ENCODE peak calls at places on chromosomes 6 and 20, in seven cellular contexts. V is GM12865, D is Calu3, P is GM12864, E is heart left ventricle, Y is WTC11, C is mucosa of descending colon. H is an unnamed sample.

GRCh38 chr6:134577998-134578397 is 260.1 kb upstream of the SGK1 start:
- DNase-seq in V (no peak), D (no peak), P (no peak), E (peak), Y (no peak), C (no peak), H (no peak)

GRCh38 chr6:114432380-114432779 is 89.6 kb upstream of the HS3ST5 start:
- DNase-seq in V (no peak), D (no peak), P (no peak), E (no peak), Y (no peak), C (no peak), H (no peak)

GRCh38 chr6:163738304-163738703 is 323.8 kb downstream of the QKI start:
- DNase-seq in V (no peak), D (no peak), P (no peak), E (no peak), Y (no peak), C (no peak), H (no peak)

GRCh38 chr6:112251170-112251945 is 3.0 kb downstream of the LAMA4 start:
- DNase-seq in V (no peak), D (peak), P (no peak), E (peak), Y (no peak), C (no peak), H (no peak)

GRCh38 chr20:31704225-31705119 is 18.2 kb downstream of the BCL2L1 start:
- DNase-seq in V (no peak), D (peak), P (no peak), E (no peak), Y (peak), C (peak), H (no peak)

GRCh38 chr20:26209171-26209941 is 512.7 kb upstream of the ZNF337 start:
- DNase-seq in V (peak), D (no peak), P (no peak), E (peak), Y (peak), C (peak), H (peak)

GRCh38 chr20:44642203-44643153 is 9.0 kb downstream of the ADA start:
- DNase-seq in V (peak), D (peak), P (no peak), E (peak), Y (peak), C (peak), H (peak)

GRCh38 chr20:38414769-38415450 is 20.2 kb downstream of the SNHG17 start:
- DNase-seq in V (no peak), D (no peak), P (no peak), E (no peak), Y (peak), C (no peak), H (no peak)

GRCh38 chr6:31660998-31661866 is 654 bp upstream of the C6orf47 start:
- DNase-seq in V (no peak), D (no peak), P (no peak), E (no peak), Y (no peak), C (no peak), H (no peak)

GRCh38 chr20:20375862-20376261 is 8.0 kb downstream of the INSM1 start:
- DNase-seq in V (no peak), D (no peak), P (no peak), E (no peak), Y (no peak), C (no peak), H (no peak)

GRCh38 chr6:154228521-154228905 is 128.1 kb downstream of the IPCEF1 start:
- DNase-seq in V (no peak), D (no peak), P (no peak), E (no peak), Y (no peak), C (no peak), H (no peak)

DNA sequence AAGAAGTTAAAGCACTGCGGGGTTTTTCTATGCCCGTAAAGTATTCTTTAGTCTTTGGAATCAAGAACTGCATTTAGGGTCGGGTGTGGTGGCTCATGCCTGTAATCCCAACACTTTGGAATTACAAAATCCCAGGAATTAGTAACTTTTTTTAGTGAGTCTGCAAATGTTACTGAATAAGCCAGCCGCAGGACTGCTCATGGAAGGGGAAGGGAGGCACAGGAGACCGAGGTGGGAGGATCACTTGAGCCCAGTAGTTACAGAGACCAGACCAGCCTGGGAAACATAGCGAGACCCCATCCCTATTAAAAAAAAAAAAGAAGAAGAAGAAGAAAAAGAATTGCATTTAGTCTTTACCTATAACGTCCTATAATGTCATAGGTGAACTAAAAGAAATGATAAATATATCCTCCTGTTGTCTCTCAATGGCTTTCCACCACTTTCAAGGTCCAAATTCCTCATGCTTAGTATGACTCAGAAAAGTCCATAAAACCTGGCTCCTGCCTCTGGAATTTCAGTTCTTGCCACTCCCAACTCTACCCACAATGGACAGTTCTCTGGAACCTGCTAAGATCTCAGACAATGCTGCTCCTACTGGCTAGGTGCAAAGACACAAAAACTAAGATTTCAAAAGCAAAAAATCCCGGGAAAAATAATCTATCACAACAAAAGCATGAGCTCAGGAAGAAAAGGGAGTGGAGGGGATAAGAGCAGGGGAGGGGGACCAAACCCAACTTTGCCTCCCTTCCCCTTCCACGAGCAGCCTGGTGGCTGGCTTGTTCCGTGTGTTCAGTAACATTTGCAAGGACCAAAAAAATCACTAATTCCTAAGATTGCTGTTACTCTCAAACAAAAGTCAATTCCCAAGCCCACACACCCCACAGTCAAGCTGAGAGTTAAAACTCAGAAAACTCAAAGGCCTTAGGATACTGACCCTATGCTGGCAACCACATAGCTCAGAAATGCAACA is 39.0 kb downstream of the B4GALT5 start:
- DNase-seq in V (no peak), D (no peak), P (no peak), E (no peak), Y (no peak), C (no peak), H (no peak)
- TF ChIP-seq CTCF in V (no peak), D (no peak), P (no peak), E (no peak), Y (no peak), C (no peak), H (no peak)

DNA sequence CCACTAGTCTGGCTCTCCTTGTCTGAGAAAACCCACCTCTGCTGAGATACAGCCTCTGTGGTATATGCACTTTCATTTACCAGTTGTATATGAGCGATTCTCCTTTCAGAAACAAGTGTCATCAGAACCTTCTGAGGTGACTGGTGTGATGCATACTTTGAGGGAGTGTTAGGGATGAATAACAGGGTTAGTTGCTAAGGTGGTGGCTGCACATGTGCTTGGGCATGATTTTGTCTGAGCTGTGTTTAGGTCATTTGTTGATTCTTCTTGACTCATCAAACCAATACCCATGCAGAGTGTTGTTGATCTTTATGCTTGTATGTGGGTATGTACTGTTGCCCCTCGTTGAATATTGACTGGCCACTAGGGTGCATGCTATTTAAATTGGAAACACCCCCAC is 25.7 kb downstream of the DTD1 start:
- DNase-seq in V (no peak), D (no peak), P (no peak), E (no peak), Y (no peak), C (no peak), H (no peak)
- TF ChIP-seq CTCF in V (no peak), D (no peak), P (no peak), E (no peak), Y (no peak), C (no peak), H (no peak)

DNA sequence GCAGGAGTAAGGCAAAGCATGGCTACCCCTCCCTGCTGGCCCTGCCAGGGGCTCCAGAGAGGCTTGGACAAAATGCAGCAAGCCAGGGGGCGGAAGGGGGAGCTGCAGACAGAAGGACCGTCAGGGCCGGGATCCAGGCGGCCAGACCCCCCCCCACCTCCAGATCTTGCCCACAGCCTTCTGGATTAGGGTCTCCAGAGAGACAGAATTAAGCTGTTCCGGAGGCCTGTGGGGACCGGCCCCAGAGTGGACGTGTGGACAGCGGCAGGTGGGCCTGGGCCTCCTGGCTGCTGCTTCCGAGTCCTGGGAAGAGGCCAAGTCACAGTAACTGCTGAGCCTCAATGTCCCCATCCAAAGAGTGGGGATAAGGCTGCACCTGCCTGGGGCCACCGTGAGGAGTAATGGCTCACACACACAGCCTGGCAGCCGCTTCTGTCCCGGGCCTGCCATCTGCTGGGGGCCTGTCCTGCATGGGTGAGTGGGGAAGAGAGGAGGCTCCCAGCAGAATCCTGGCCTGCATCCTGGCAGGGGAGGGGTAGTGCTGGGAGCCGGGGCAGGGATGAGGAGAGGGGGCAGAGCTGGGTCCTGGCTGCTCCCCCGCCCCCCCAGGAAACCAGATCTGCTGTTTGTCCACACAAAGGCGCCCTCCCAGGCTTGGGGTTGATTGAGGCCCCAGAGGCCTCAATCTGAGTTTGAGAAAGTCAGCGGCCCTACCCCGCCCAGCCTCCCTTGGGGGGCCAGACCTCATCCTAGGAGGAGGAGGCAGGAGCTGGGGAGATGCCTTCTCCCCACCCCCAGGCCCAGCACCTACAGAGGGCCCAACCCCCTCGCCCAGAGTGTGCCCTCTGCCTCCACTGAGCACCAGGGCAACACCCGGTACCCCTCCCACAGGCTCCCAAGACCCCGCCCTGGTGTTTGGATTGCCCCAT is 3.9 kb downstream of the LAMA5 start:
- DNase-seq in V (no peak), D (peak), P (no peak), E (peak), Y (peak), C (peak), H (no peak)
- TF ChIP-seq CTCF in V (no peak), D (no peak), P (no peak), E (no peak), Y (no peak), C (no peak), H (peak)

DNA sequence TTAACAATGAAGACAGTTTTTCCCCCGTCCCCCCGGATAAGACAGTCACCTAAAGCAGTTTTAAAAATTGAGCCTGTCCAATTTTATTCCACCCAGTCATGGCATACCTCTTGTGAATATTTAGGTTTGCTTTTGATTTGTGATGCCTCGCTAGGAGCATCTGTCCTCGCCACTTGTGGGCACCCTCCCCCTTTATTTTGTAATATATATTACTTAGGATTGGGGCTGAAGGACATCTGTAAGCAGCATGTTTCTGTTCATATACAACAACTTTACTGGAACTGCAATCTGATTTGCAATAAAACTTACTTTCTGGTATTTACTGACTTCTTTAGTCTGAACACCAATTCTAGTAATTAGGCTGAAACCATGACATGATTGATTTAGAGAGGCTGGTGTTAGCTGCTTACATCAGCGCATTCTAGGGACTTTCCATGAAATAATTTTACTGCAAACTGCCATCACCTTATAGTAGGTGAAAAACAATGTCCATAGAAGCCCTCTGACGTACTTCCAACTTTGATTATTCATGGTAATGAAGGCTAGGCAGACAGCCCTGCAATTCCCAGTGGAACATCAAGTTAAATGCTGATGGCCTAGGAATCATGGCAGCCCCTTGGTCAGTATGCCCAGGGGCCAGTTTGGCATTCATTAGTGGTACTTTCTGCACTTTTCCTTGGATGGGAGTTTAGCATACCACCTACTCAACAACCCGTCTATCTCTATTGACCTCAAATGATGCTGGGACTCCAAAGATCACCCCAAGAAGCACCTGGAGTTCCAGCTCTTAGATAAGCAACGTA is 132.9 kb upstream of the MCHR2 start:
- DNase-seq in V (peak), D (no peak), P (no peak), E (no peak), Y (no peak), C (no peak), H (no peak)
- TF ChIP-seq CTCF in V (no peak), D (no peak), P (no peak), E (no peak), Y (no peak), C (no peak), H (no peak)

GRCh38 chr20:3173582-3174441 is 463 bp upstream of the LZTS3 start:
- DNase-seq in V (peak), D (peak), P (peak), E (peak), Y (peak), C (peak), H (peak)
- TF ChIP-seq CTCF in V (no peak), D (no peak), P (peak), E (no peak), Y (no peak), C (no peak), H (no peak)

DNA sequence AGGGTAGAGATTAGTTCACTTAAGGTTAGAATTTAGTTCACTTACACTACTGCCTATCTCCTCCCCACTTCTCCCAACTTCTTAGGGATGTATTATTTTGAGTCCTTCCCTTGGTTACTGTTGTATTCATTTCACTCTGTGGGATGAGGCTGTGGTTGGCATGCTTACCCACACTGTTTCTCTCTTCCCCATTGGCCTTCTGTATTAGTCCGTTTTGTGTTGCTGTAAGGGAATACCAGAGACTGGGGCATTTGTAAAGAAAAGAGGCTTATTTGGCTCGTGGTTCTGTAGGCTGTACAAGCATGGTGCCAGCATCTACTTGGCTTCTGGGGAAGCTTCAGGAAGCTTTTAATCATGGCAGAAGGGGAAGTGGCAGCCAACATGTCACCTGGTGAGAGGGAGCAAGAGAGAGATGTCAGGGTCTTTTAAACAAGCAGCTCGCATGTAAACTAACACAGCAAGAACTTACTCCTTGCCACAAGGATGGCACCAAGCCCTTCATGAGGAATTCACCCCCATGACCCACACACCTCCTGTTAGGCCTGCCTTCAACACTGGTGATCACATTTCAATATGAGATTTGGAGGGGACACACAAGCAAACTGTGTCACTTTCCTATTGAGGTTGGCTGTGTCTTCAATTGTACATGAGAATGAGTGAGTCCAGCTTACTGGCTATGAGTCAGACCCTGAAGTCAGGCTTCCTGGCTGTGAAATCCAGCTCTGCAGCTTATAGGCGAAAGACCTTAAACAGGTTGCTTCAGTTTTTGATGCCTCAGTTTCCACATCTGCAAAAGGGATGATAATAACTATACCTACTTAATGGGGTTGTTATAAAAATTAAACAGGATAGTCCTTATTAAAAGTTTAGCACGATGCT is 53.3 kb downstream of the SYNDIG1 start:
- DNase-seq in V (no peak), D (no peak), P (no peak), E (no peak), Y (no peak), C (no peak), H (no peak)
- TF ChIP-seq CTCF in V (no peak), D (no peak), P (no peak), E (no peak), Y (no peak), C (no peak), H (no peak)

DNA sequence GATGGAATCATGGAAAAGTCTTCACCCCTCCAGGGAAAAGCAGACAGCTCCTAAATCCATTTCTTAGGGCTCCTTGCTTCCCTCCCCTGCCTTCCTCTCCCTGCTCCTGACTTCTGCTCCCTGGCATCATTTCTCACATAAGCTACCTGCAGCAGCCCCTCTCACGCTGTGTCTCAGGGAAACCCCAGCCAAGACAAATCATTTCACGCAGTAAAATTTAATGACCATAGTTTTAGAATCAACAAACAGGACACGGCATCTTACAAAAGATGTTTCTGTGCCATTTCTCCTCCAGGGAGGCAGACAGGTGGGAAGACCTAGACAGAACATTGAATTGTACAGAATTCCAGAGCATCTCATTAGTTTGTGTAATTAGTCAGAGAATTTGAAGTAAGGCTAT is 16.5 kb upstream of the FOXQ1 start:
- DNase-seq in V (no peak), D (no peak), P (no peak), E (no peak), Y (no peak), C (no peak), H (no peak)
- TF ChIP-seq CTCF in V (no peak), D (no peak), P (no peak), E (no peak), Y (no peak), C (no peak), H (no peak)

GRCh38 chr6:579339-579738 is 77.6 kb downstream of the HUS1B start:
- DNase-seq in V (no peak), D (no peak), P (no peak), E (no peak), Y (no peak), C (no peak), H (no peak)
- TF ChIP-seq CTCF in V (no peak), D (no peak), P (no peak), E (no peak), Y (no peak), C (no peak), H (no peak)

GRCh38 chr6:89364586-89364985 is 12.1 kb upstream of the UBE2J1 start:
- DNase-seq in V (peak), D (no peak), P (no peak), E (no peak), Y (no peak), C (no peak), H (no peak)

GRCh38 chr6:89372506-89372901 is 20.0 kb upstream of the UBE2J1 start:
- DNase-seq in V (peak), D (no peak), P (no peak), E (no peak), Y (no peak), C (no peak), H (peak)

GRCh38 chr6:89368107-89368506 is 15.6 kb upstream of the UBE2J1 start:
- DNase-seq in V (peak), D (peak), P (no peak), E (peak), Y (peak), C (no peak), H (peak)

GRCh38 chr6:89371849-89372505 is 19.5 kb upstream of the UBE2J1 start:
- DNase-seq in V (peak), D (peak), P (no peak), E (peak), Y (peak), C (peak), H (peak)

GRCh38 chr6:89369009-89369408 is 16.5 kb upstream of the UBE2J1 start:
- DNase-seq in V (no peak), D (peak), P (no peak), E (peak), Y (peak), C (no peak), H (no peak)
- TF ChIP-seq CTCF in V (peak), D (peak), P (peak), E (peak), Y (no peak), C (peak), H (peak)

GRCh38 chr6:4316867-4317400 is 181.6 kb upstream of the ECI2 start:
- DNase-seq in V (no peak), D (peak), P (no peak), E (peak), Y (no peak), C (peak), H (no peak)
- TF ChIP-seq CTCF in V (no peak), D (no peak), P (no peak), E (no peak), Y (no peak), C (no peak), H (no peak)

H was measured in GM10248.